ENCODE peak calls at places on chromosomes 16 and 17, in five cellular contexts. U, K, A, D and E are unnamed samples.

GRCh38 chr17:8133941-8134340 is 10.0 kb upstream of the HES7 start:
- DNase-seq in U (no peak), K (no peak), A (no peak), D (no peak), E (no peak)

GRCh38 chr17:64369007-64369893 is 21.4 kb downstream of the PECAM1 start:
- DNase-seq in U (no peak), K (no peak), A (no peak), D (no peak), E (no peak)

GRCh38 chr17:80737106-80738019 is 192.7 kb downstream of the RPTOR start:
- DNase-seq in U (no peak), K (no peak), A (no peak), D (no peak), E (no peak)

GRCh38 chr17:45087978-45088377 is 26.9 kb downstream of the NMT1 start:
- DNase-seq in U (no peak), K (no peak), A (no peak), D (no peak), E (no peak)

GRCh38 chr17:49946964-49947584 is 21.9 kb upstream of the DLX4 start:
- DNase-seq in U (no peak), K (no peak), A (no peak), D (no peak), E (no peak)

GRCh38 chr17:56629450-56630187 is 36.1 kb downstream of the NOG start:
- DNase-seq in U (peak; percentile 11), K (peak; percentile 3), A (no peak), D (peak; percentile 18), E (no peak)

GRCh38 chr16:86545481-86545880 is 9.6 kb downstream of the MTHFSD start:
- DNase-seq in U (no peak), K (no peak), A (no peak), D (no peak), E (no peak)

GRCh38 chr16:20001856-20002707 is 71.6 kb downstream of the GPR139 start:
- DNase-seq in U (no peak), K (peak; percentile 3), A (no peak), D (no peak), E (no peak)

GRCh38 chr17:4566785-4567184 is 6.4 kb upstream of the GGT6 start:
- DNase-seq in U (peak; percentile 75), K (peak; percentile 71), A (no peak), D (no peak), E (peak; percentile 73)

GRCh38 chr16:14509675-14510132 is 120.4 kb downstream of the PARN start:
- DNase-seq in U (no peak), K (no peak), A (no peak), D (no peak), E (no peak)

GRCh38 chr16:35249051-35249450 is 1789.6 kb downstream of the TP53TG3F start:
- DNase-seq in U (no peak), K (no peak), A (no peak), D (no peak), E (no peak)

GRCh38 chr17:42679492-42680330 is 1.9 kb downstream of the CCR10 start:
- DNase-seq in U (no peak), K (peak; percentile 83), A (no peak), D (no peak), E (peak; percentile 87)

GRCh38 chr17:7589891-7590611 is at the start of gene SOX15:
- DNase-seq in U (no peak), K (no peak), A (no peak), D (no peak), E (no peak)

GRCh38 chr16:77406680-77407079 is 28.2 kb downstream of the ADAMTS18 start:
- DNase-seq in U (no peak), K (no peak), A (no peak), D (no peak), E (no peak)

GRCh38 chr16:52446076-52446475 is 100.9 kb downstream of the TOX3 start:
- DNase-seq in U (peak; percentile 34), K (no peak), A (no peak), D (no peak), E (no peak)

GRCh38 chr16:83714286-83714685 is 93.5 kb upstream of the HSBP1 start:
- DNase-seq in U (no peak), K (no peak), A (no peak), D (no peak), E (no peak)

GRCh38 chr16:75065149-75065807 is 51.3 kb downstream of the LDHD start:
- DNase-seq in U (no peak), K (no peak), A (no peak), D (no peak), E (no peak)

GRCh38 chr17:78337244-78338109 is 22.4 kb downstream of the SOCS3 start:
- DNase-seq in U (no peak), K (peak; percentile 66), A (no peak), D (no peak), E (peak; percentile 55)